ENCODE peak calls at places on chromosomes 2 and 18, in four cellular contexts. One of them, this sample, is unnamed.

GRCh38 chr18:13576598-13576997 is 149.8 kb downstream of the FAM210A start:
- DNase-seq in HL-60: no peak
- DNase-seq in K562: no peak
- DNase-seq in GM12878: no peak
- DNase-seq in this sample: no peak

GRCh38 chr2:85774126-85774978 is 20.6 kb downstream of the ATOH8 start:
- DNase-seq in GM12878: no peak
- DNase-seq in K562: no peak
- DNase-seq in HL-60: no peak
- DNase-seq in this sample: no peak

GRCh38 chr2:176595986-176596385 is 326.7 kb downstream of the MTX2 start:
- DNase-seq in GM12878: no peak
- DNase-seq in K562: no peak
- DNase-seq in HL-60: no peak
- DNase-seq in this sample: no peak

GRCh38 chr2:242027676-242028450 is 158.3 kb downstream of the RTP5 start:
- DNase-seq in HL-60: no peak
- DNase-seq in K562: no peak
- DNase-seq in GM12878: no peak
- DNase-seq in this sample: no peak

GRCh38 chr2:133780099-133780996 is 212.1 kb upstream of the NCKAP5 start:
- DNase-seq in K562: peak
- DNase-seq in HL-60: no peak
- DNase-seq in GM12878: peak
- DNase-seq in this sample: peak

GRCh38 chr2:172709566-172710291 is 25.9 kb upstream of the RAPGEF4 start:
- DNase-seq in GM12878: no peak
- DNase-seq in K562: no peak
- DNase-seq in HL-60: no peak
- DNase-seq in this sample: no peak

GRCh38 chr2:170846318-170846717 is 29.6 kb downstream of the GAD1 start:
- DNase-seq in HL-60: no peak
- DNase-seq in K562: no peak
- DNase-seq in GM12878: no peak
- DNase-seq in this sample: no peak

GRCh38 chr18:55322176-55322735 is 265.7 kb downstream of the TCF4 start:
- DNase-seq in HL-60: no peak
- DNase-seq in GM12878: peak
- DNase-seq in K562: no peak
- DNase-seq in this sample: no peak

GRCh38 chr2:29530281-29530680 is 391.1 kb downstream of the ALK start:
- DNase-seq in K562: no peak
- DNase-seq in GM12878: no peak
- DNase-seq in HL-60: no peak
- DNase-seq in this sample: no peak

GRCh38 chr2:19185061-19185460 is 173.4 kb downstream of the OSR1 start:
- DNase-seq in HL-60: no peak
- DNase-seq in GM12878: no peak
- DNase-seq in K562: no peak
- DNase-seq in this sample: no peak

GRCh38 chr2:188022389-188022788 is 269.3 kb upstream of the GULP1 start:
- DNase-seq in HL-60: no peak
- DNase-seq in GM12878: no peak
- DNase-seq in K562: no peak
- DNase-seq in this sample: no peak

GRCh38 chr2:165901595-165901994 is 52.0 kb downstream of the TTC21B start:
- DNase-seq in K562: no peak
- DNase-seq in HL-60: no peak
- DNase-seq in GM12878: no peak
- DNase-seq in this sample: no peak

GRCh38 chr2:170361359-170361936 is 183.5 kb downstream of the MYO3B start:
- DNase-seq in GM12878: peak
- DNase-seq in K562: peak
- DNase-seq in HL-60: peak
- DNase-seq in this sample: no peak

GRCh38 chr2:120308038-120308910 is 37.7 kb upstream of the INHBB start:
- DNase-seq in HL-60: no peak
- DNase-seq in K562: peak
- DNase-seq in GM12878: peak
- DNase-seq in this sample: no peak

GRCh38 chr18:48902856-48903601 is 47.7 kb downstream of the SMAD7 start:
- DNase-seq in HL-60: no peak
- DNase-seq in K562: peak
- DNase-seq in GM12878: no peak
- DNase-seq in this sample: no peak

GRCh38 chr2:28009732-28010131 is 119.2 kb downstream of the BABAM2 start:
- DNase-seq in GM12878: no peak
- DNase-seq in HL-60: no peak
- DNase-seq in K562: no peak
- DNase-seq in this sample: no peak

GRCh38 chr2:231583982-231584381 is 8.7 kb upstream of the TEX44 start:
- DNase-seq in K562: no peak
- DNase-seq in HL-60: no peak
- DNase-seq in GM12878: no peak
- DNase-seq in this sample: no peak

GRCh38 chr2:54967269-54967668 is 83.0 kb downstream of the RTN4 start:
- DNase-seq in HL-60: no peak
- DNase-seq in GM12878: no peak
- DNase-seq in K562: no peak
- DNase-seq in this sample: no peak

GRCh38 chr2:69306897-69307695 is 79.9 kb downstream of the GFPT1 start:
- DNase-seq in GM12878: no peak
- DNase-seq in HL-60: peak
- DNase-seq in K562: peak
- DNase-seq in this sample: peak

GRCh38 chr2:197131558-197131855 is 179.1 kb downstream of the ANKRD44 start:
- DNase-seq in GM12878: no peak
- DNase-seq in K562: no peak
- DNase-seq in HL-60: no peak
- DNase-seq in this sample: peak

GRCh38 chr18:63889641-63890040 is 2.1 kb downstream of the SERPINB2 start:
- DNase-seq in HL-60: peak
- DNase-seq in GM12878: no peak
- DNase-seq in K562: no peak
- DNase-seq in this sample: no peak

GRCh38 chr2:223905996-223906395 is 39.1 kb downstream of the WDFY1 start:
- DNase-seq in GM12878: no peak
- DNase-seq in K562: no peak
- DNase-seq in HL-60: no peak
- DNase-seq in this sample: no peak

GRCh38 chr2:54103454-54104314 is 11.7 kb upstream of the ACYP2 start:
- DNase-seq in GM12878: no peak
- DNase-seq in HL-60: no peak
- DNase-seq in K562: no peak
- DNase-seq in this sample: no peak

GRCh38 chr2:30886101-30886500 is 78.9 kb upstream of the CAPN13 start:
- DNase-seq in HL-60: no peak
- DNase-seq in GM12878: no peak
- DNase-seq in K562: no peak
- DNase-seq in this sample: no peak

GRCh38 chr18:25097119-25098114 is 254.5 kb downstream of the ZNF521 start:
- DNase-seq in GM12878: no peak
- DNase-seq in K562: no peak
- DNase-seq in HL-60: no peak
- DNase-seq in this sample: no peak

GRCh38 chr2:52258038-52258437 is 1226.1 kb upstream of the NRXN1 start:
- DNase-seq in K562: no peak
- DNase-seq in GM12878: no peak
- DNase-seq in HL-60: no peak
- DNase-seq in this sample: no peak

GRCh38 chr2:144198116-144198515 is 321.8 kb downstream of the ZEB2 start:
- DNase-seq in K562: no peak
- DNase-seq in GM12878: no peak
- DNase-seq in HL-60: peak
- DNase-seq in this sample: no peak

GRCh38 chr18:79868168-79868784 is 70.5 kb downstream of the KCNG2 start:
- DNase-seq in K562: no peak
- DNase-seq in HL-60: no peak
- DNase-seq in GM12878: no peak
- DNase-seq in this sample: no peak

GRCh38 chr2:227880460-227880859 is 9.0 kb downstream of the DAW1 start:
- DNase-seq in GM12878: no peak
- DNase-seq in K562: no peak
- DNase-seq in HL-60: peak
- DNase-seq in this sample: no peak

GRCh38 chr2:20012032-20012281 is 511 bp downstream of the MATN3 start:
- DNase-seq in HL-60: no peak
- DNase-seq in K562: no peak
- DNase-seq in GM12878: no peak
- DNase-seq in this sample: no peak

GRCh38 chr18:45103319-45104070 is 422.8 kb downstream of the SETBP1 start:
- DNase-seq in HL-60: peak
- DNase-seq in GM12878: peak
- DNase-seq in K562: no peak
- DNase-seq in this sample: no peak

GRCh38 chr2:130823171-130823885 is 13.4 kb upstream of the ARHGEF4 start:
- DNase-seq in K562: no peak
- DNase-seq in GM12878: no peak
- DNase-seq in HL-60: no peak
- DNase-seq in this sample: no peak

GRCh38 chr2:105749583-105750399 is 5.1 kb downstream of the NCK2 start:
- DNase-seq in HL-60: no peak
- DNase-seq in GM12878: no peak
- DNase-seq in K562: no peak
- DNase-seq in this sample: no peak

GRCh38 chr2:36561223-36561944 is 36.6 kb downstream of the FEZ2 start:
- DNase-seq in GM12878: no peak
- DNase-seq in HL-60: no peak
- DNase-seq in K562: no peak
- DNase-seq in this sample: no peak
- TF ChIP-seq SPI1 in GM12878: no peak
- TF ChIP-seq SPI1 in HL-60: no peak
- TF ChIP-seq SPI1 in K562: no peak
- TF ChIP-seq SPI1 in this sample: no peak

GRCh38 chr18:8966819-8967218 is 135.7 kb upstream of the NDUFV2 start:
- DNase-seq in HL-60: no peak
- DNase-seq in GM12878: no peak
- DNase-seq in K562: no peak
- DNase-seq in this sample: no peak
- TF ChIP-seq SPI1 in HL-60: no peak
- TF ChIP-seq SPI1 in GM12878: no peak
- TF ChIP-seq SPI1 in K562: no peak
- TF ChIP-seq SPI1 in this sample: no peak

GRCh38 chr2:7672027-7672684 is 754.9 kb downstream of the RNF144A start:
- DNase-seq in K562: peak
- DNase-seq in GM12878: peak
- DNase-seq in HL-60: peak
- DNase-seq in this sample: no peak
- TF ChIP-seq SPI1 in K562: no peak
- TF ChIP-seq SPI1 in GM12878: no peak
- TF ChIP-seq SPI1 in HL-60: no peak
- TF ChIP-seq SPI1 in this sample: no peak

GRCh38 chr2:11346129-11346528 is 1.7 kb upstream of the ROCK2 start:
- DNase-seq in GM12878: no peak
- DNase-seq in K562: no peak
- DNase-seq in HL-60: no peak
- DNase-seq in this sample: no peak

GRCh38 chr2:11344956-11345671 is 678 bp upstream of the ROCK2 start:
- DNase-seq in GM12878: no peak
- DNase-seq in K562: no peak
- DNase-seq in HL-60: no peak
- DNase-seq in this sample: no peak

GRCh38 chr2:11344342-11344955 is at the start of gene ROCK2:
- DNase-seq in GM12878: no peak
- DNase-seq in HL-60: peak
- DNase-seq in K562: peak
- DNase-seq in this sample: peak

GRCh38 chr2:11347403-11347965 is 3.0 kb upstream of the ROCK2 start:
- DNase-seq in GM12878: no peak
- DNase-seq in HL-60: no peak
- DNase-seq in K562: no peak
- DNase-seq in this sample: no peak

DNA sequence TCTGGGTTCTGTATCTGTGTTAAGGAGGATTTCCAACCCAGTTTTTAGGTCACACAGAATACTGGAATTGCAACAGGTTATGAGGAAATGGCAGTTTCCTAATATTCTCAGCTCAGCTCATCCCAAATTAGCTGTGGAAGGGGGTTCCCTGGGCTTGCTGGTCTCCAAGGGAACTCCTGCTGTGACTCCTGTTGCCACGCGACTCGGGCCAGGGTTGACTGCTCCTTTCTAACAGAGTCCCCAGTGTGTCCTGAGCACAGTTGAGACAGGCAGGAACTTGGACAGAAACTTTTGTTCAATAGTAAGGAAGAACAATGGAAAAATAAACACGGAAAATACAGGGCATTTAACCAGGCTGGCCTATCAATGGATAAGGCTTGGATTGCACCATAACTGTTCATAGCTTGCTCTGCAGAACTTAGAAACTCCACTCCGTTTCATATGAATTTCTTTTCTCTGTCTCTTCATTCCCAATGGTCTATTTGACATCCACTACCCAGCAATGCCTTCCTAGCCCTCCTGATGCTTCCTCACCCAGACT is 3.8 kb upstream of the ROCK2 start:
- DNase-seq in GM12878: no peak
- DNase-seq in K562: no peak
- DNase-seq in HL-60: no peak
- DNase-seq in this sample: no peak
- TF ChIP-seq SPI1 in GM12878: no peak
- TF ChIP-seq SPI1 in K562: no peak
- TF ChIP-seq SPI1 in HL-60: no peak
- TF ChIP-seq SPI1 in this sample: no peak

DNA sequence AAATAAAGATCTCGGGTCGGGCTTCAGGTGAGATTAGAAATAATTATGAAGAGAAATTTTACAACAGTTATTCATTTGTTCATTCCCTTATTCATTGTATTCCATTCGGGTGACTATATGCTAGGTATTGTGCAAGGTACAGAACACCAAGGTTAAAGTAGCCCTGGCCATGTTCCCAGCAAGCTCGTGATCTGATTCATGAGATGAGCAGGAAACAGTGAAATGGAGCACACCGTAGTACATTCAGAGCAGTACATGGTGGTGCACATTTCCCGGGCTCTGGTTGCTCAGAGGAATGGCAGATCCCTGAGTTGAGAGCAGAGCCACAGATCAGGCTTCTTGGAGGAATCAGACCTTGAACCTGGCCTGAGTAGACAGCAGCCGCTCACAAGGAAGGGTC is 87.7 kb downstream of the PRKRA start:
- DNase-seq in GM12878: no peak
- DNase-seq in K562: no peak
- DNase-seq in HL-60: no peak
- DNase-seq in this sample: no peak
- TF ChIP-seq SPI1 in GM12878: no peak
- TF ChIP-seq SPI1 in K562: no peak
- TF ChIP-seq SPI1 in HL-60: no peak
- TF ChIP-seq SPI1 in this sample: no peak

DNA sequence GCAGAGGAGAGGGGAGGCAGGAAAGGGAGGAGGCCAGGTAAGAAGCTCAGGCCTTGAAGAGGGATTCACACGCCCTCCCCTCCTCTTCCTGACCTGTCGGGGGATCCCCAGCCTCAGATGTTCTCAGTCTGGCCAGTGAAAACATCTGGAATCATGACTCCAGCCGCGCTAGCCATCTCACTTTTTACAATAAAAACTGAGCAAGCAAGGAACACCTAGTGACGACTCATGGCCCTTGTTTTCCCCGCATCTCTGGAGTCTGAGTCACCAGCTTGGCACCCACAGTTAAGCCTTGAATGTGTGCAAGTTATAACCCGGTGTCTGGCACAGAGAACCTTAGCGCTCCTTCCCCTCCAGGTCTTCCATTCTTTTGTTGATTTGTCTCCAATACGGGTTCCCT is 74.3 kb downstream of the SH3BP4 start:
- DNase-seq in GM12878: no peak
- DNase-seq in K562: no peak
- DNase-seq in HL-60: no peak
- DNase-seq in this sample: no peak
- TF ChIP-seq SPI1 in GM12878: no peak
- TF ChIP-seq SPI1 in K562: no peak
- TF ChIP-seq SPI1 in HL-60: no peak
- TF ChIP-seq SPI1 in this sample: no peak